ENCODE peak calls at places on chromosomes 4 and X, in ten cellular contexts. One of them, this sample, is unnamed.

GRCh38 chr4:32994956-32995849 is 2275.0 kb downstream of the PCDH7 start:
- DNase-seq in tibial artery: no peak
- DNase-seq in breast epithelium: no peak
- DNase-seq in fibroblast of lung: no peak
- DNase-seq in iPS DF 6.9: no peak
- DNase-seq in lower lobe of right lung: no peak
- DNase-seq in pancreas: no peak
- DNase-seq in lung: no peak
- DNase-seq in PC-3: no peak
- DNase-seq in HAP-1: no peak
- DNase-seq in this sample: no peak

GRCh38 chr4:173252024-173252935 is 81.9 kb downstream of the HMGB2 start:
- DNase-seq in HAP-1: no peak
- DNase-seq in tibial artery: no peak
- DNase-seq in pancreas: peak; percentile 88
- DNase-seq in lung: peak; percentile 33
- DNase-seq in fibroblast of lung: peak; percentile 100
- DNase-seq in lower lobe of right lung: no peak
- DNase-seq in breast epithelium: peak; percentile 45
- DNase-seq in iPS DF 6.9: no peak
- DNase-seq in PC-3: peak; percentile 97
- DNase-seq in this sample: peak; percentile 87

GRCh38 chr4:177064724-177065394 is 244.8 kb upstream of the NEIL3 start:
- DNase-seq in fibroblast of lung: no peak
- DNase-seq in HAP-1: no peak
- DNase-seq in lower lobe of right lung: no peak
- DNase-seq in pancreas: no peak
- DNase-seq in lung: no peak
- DNase-seq in PC-3: no peak
- DNase-seq in breast epithelium: no peak
- DNase-seq in iPS DF 6.9: no peak
- DNase-seq in tibial artery: no peak
- DNase-seq in this sample: no peak

GRCh38 chr4:3284734-3285557 is 7.9 kb upstream of the RGS12 start:
- DNase-seq in fibroblast of lung: no peak
- DNase-seq in tibial artery: no peak
- DNase-seq in iPS DF 6.9: no peak
- DNase-seq in PC-3: no peak
- DNase-seq in lung: no peak
- DNase-seq in HAP-1: no peak
- DNase-seq in breast epithelium: peak; percentile 16
- DNase-seq in pancreas: no peak
- DNase-seq in lower lobe of right lung: no peak
- DNase-seq in this sample: peak; percentile 3

GRCh38 chrX:66050140-66050569 is 10.3 kb upstream of the VSIG4 start:
- DNase-seq in PC-3: no peak
- DNase-seq in tibial artery: no peak
- DNase-seq in lung: no peak
- DNase-seq in breast epithelium: peak; percentile 20
- DNase-seq in HAP-1: no peak
- DNase-seq in pancreas: no peak
- DNase-seq in lower lobe of right lung: no peak
- DNase-seq in iPS DF 6.9: no peak
- DNase-seq in fibroblast of lung: no peak
- DNase-seq in this sample: no peak

GRCh38 chrX:101462892-101463291 is 22.4 kb upstream of the ARMCX4 start:
- DNase-seq in HAP-1: peak; percentile 30
- DNase-seq in breast epithelium: no peak
- DNase-seq in iPS DF 6.9: no peak
- DNase-seq in fibroblast of lung: peak; percentile 12
- DNase-seq in lung: peak; percentile 35
- DNase-seq in PC-3: peak; percentile 63
- DNase-seq in lower lobe of right lung: no peak
- DNase-seq in pancreas: no peak
- DNase-seq in tibial artery: no peak
- DNase-seq in this sample: peak; percentile 45

GRCh38 chr4:152678841-152679240 is 956 bp downstream of the TMEM154 start:
- DNase-seq in fibroblast of lung: no peak
- DNase-seq in lower lobe of right lung: no peak
- DNase-seq in HAP-1: no peak
- DNase-seq in tibial artery: no peak
- DNase-seq in lung: no peak
- DNase-seq in PC-3: no peak
- DNase-seq in breast epithelium: no peak
- DNase-seq in iPS DF 6.9: no peak
- DNase-seq in pancreas: no peak
- DNase-seq in this sample: no peak

GRCh38 chrX:74437530-74437929 is 16.2 kb downstream of the SLC16A2 start:
- DNase-seq in fibroblast of lung: no peak
- DNase-seq in lung: no peak
- DNase-seq in lower lobe of right lung: no peak
- DNase-seq in tibial artery: no peak
- DNase-seq in HAP-1: no peak
- DNase-seq in PC-3: peak; percentile 49
- DNase-seq in breast epithelium: no peak
- DNase-seq in iPS DF 6.9: no peak
- DNase-seq in pancreas: no peak
- DNase-seq in this sample: no peak

GRCh38 chrX:70042399-70043371 is 7.1 kb downstream of the AWAT2 start:
- DNase-seq in tibial artery: no peak
- DNase-seq in lung: no peak
- DNase-seq in pancreas: no peak
- DNase-seq in breast epithelium: peak; percentile 27
- DNase-seq in PC-3: peak; percentile 47
- DNase-seq in iPS DF 6.9: no peak
- DNase-seq in fibroblast of lung: no peak
- DNase-seq in HAP-1: no peak
- DNase-seq in lower lobe of right lung: no peak
- DNase-seq in this sample: no peak

GRCh38 chr4:3098346-3098745 is 23.9 kb downstream of the HTT start:
- DNase-seq in breast epithelium: no peak
- DNase-seq in lower lobe of right lung: no peak
- DNase-seq in pancreas: no peak
- DNase-seq in HAP-1: no peak
- DNase-seq in fibroblast of lung: no peak
- DNase-seq in tibial artery: no peak
- DNase-seq in PC-3: no peak
- DNase-seq in lung: no peak
- DNase-seq in iPS DF 6.9: no peak
- DNase-seq in this sample: no peak

GRCh38 chrX:150200820-150201287 is 162.3 kb upstream of the MAMLD1 start:
- DNase-seq in tibial artery: peak; percentile 88
- DNase-seq in pancreas: peak; percentile 12
- DNase-seq in lower lobe of right lung: peak; percentile 45
- DNase-seq in lung: peak; percentile 48
- DNase-seq in breast epithelium: peak; percentile 65
- DNase-seq in iPS DF 6.9: no peak
- DNase-seq in PC-3: peak; percentile 98
- DNase-seq in HAP-1: no peak
- DNase-seq in fibroblast of lung: peak; percentile 98
- DNase-seq in this sample: peak; percentile 82

GRCh38 chrX:105483011-105483410 is 262.5 kb upstream of the TEX13A start:
- DNase-seq in pancreas: no peak
- DNase-seq in breast epithelium: no peak
- DNase-seq in tibial artery: no peak
- DNase-seq in lung: no peak
- DNase-seq in iPS DF 6.9: no peak
- DNase-seq in HAP-1: no peak
- DNase-seq in lower lobe of right lung: no peak
- DNase-seq in fibroblast of lung: peak; percentile 47
- DNase-seq in PC-3: peak; percentile 64
- DNase-seq in this sample: no peak

GRCh38 chr4:123284166-123284565 is 112.4 kb upstream of the SPRY1 start:
- DNase-seq in tibial artery: no peak
- DNase-seq in lung: no peak
- DNase-seq in lower lobe of right lung: no peak
- DNase-seq in PC-3: no peak
- DNase-seq in iPS DF 6.9: no peak
- DNase-seq in pancreas: no peak
- DNase-seq in fibroblast of lung: peak; percentile 71
- DNase-seq in HAP-1: no peak
- DNase-seq in breast epithelium: no peak
- DNase-seq in this sample: no peak

GRCh38 chrX:38052096-38052495 is 45.7 kb downstream of the SYTL5 start:
- DNase-seq in iPS DF 6.9: no peak
- DNase-seq in pancreas: no peak
- DNase-seq in tibial artery: no peak
- DNase-seq in breast epithelium: no peak
- DNase-seq in lung: no peak
- DNase-seq in PC-3: peak; percentile 84
- DNase-seq in fibroblast of lung: peak; percentile 97
- DNase-seq in lower lobe of right lung: no peak
- DNase-seq in HAP-1: no peak
- DNase-seq in this sample: peak; percentile 68

GRCh38 chr4:186724861-186725419 is 1.3 kb upstream of the FAT1 start:
- DNase-seq in tibial artery: no peak
- DNase-seq in PC-3: no peak
- DNase-seq in pancreas: no peak
- DNase-seq in lung: no peak
- DNase-seq in HAP-1: peak; percentile 32
- DNase-seq in iPS DF 6.9: no peak
- DNase-seq in fibroblast of lung: peak; percentile 50
- DNase-seq in breast epithelium: no peak
- DNase-seq in lower lobe of right lung: no peak
- DNase-seq in this sample: no peak

GRCh38 chr4:29560452-29560851 is 1159.7 kb upstream of the PCDH7 start:
- DNase-seq in PC-3: no peak
- DNase-seq in breast epithelium: no peak
- DNase-seq in lower lobe of right lung: no peak
- DNase-seq in lung: no peak
- DNase-seq in HAP-1: no peak
- DNase-seq in fibroblast of lung: no peak
- DNase-seq in pancreas: no peak
- DNase-seq in iPS DF 6.9: no peak
- DNase-seq in tibial artery: no peak
- DNase-seq in this sample: no peak

GRCh38 chr4:25413261-25413660 is 36.2 kb downstream of the ANAPC4 start:
- DNase-seq in tibial artery: no peak
- DNase-seq in PC-3: no peak
- DNase-seq in HAP-1: no peak
- DNase-seq in breast epithelium: no peak
- DNase-seq in iPS DF 6.9: no peak
- DNase-seq in lung: no peak
- DNase-seq in pancreas: no peak
- DNase-seq in lower lobe of right lung: no peak
- DNase-seq in fibroblast of lung: no peak
- DNase-seq in this sample: no peak
- H3K4me3 ChIP-seq in tibial artery: no peak overlapping the region
- H3K4me3 ChIP-seq in PC-3: no peak overlapping the region
- H3K4me3 ChIP-seq in HAP-1: no peak overlapping the region
- H3K4me3 ChIP-seq in breast epithelium: no peak overlapping the region
- H3K4me3 ChIP-seq in iPS DF 6.9: no peak overlapping the region
- H3K4me3 ChIP-seq in lung: no peak overlapping the region
- H3K4me3 ChIP-seq in pancreas: no peak overlapping the region
- H3K4me3 ChIP-seq in lower lobe of right lung: no peak overlapping the region
- H3K4me3 ChIP-seq in fibroblast of lung: no peak overlapping the region
- H3K4me3 ChIP-seq in this sample: no peak overlapping the region

GRCh38 chrX:136488706-136489105 is 959 bp downstream of the BRS3 start:
- DNase-seq in tibial artery: no peak
- DNase-seq in lower lobe of right lung: no peak
- DNase-seq in breast epithelium: no peak
- DNase-seq in pancreas: no peak
- DNase-seq in iPS DF 6.9: no peak
- DNase-seq in fibroblast of lung: no peak
- DNase-seq in lung: no peak
- DNase-seq in HAP-1: no peak
- DNase-seq in PC-3: peak; percentile 42
- DNase-seq in this sample: no peak
- H3K27me3 ChIP-seq in tibial artery: peaks cover 5% of the 10 kb centered on the region
- H3K27me3 ChIP-seq in lower lobe of right lung: peaks cover 3% of the 10 kb centered on the region
- H3K27me3 ChIP-seq in breast epithelium: no peaks in the 10 kb centered on the region
- H3K27me3 ChIP-seq in pancreas: no peaks in the 10 kb centered on the region
- H3K27me3 ChIP-seq in iPS DF 6.9: no peaks in the 10 kb centered on the region
- H3K27me3 ChIP-seq in fibroblast of lung: no peaks in the 10 kb centered on the region
- H3K27me3 ChIP-seq in lung: peaks cover 4% of the 10 kb centered on the region
- H3K27me3 ChIP-seq in HAP-1: peaks cover 38% of the 10 kb centered on the region
- H3K27me3 ChIP-seq in PC-3: no peaks in the 10 kb centered on the region
- H3K27me3 ChIP-seq in this sample: peaks cover 6% of the 10 kb centered on the region

DNA sequence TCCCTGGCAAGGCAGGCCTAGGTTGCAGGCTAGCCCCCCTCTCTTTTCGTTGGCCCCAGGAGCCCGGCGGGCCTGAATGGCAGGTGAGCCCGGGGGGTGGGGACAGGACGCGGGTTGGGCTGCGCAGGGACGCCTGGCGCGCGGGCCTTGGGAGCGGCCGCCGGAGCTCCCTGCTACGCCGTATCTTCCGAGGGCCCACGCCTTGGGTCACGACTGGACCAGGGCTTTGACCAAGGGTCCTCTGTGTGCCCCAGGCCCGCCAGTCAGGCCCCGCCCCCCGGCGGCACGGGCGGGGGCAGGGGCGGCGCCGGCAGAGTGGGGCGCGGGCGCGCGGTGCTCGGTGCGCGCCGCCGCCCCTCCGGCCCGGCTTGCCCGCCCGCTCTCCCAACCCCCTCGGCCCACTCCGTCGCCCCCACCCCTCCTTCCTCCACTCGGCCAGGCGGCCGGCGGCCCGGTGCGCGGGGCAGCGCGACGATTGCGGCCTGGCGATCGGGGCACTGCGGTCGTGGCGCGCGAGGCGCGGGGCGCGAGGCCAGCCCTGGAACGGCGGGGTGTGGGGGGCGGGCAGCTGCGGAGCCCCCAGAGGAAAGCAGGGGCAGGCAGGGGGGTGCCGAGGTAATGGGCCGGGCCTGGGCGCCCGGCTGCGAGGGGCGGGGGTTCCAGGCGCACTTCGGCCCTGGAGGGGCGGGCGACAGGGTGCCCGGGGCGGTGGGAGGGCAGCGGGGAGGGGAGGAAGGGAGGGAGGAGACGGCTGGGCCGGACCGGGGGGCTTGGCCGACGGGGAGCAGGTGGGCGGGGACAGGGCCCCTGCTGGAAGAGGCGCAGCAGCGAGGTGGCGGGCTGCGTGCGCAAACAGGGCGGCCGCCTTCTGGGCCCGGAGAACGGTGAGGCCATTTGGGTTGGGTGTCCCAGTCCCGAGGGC is at the start of gene PRRG3:
- DNase-seq in breast epithelium: no peak
- DNase-seq in fibroblast of lung: no peak
- DNase-seq in HAP-1: no peak
- DNase-seq in lung: no peak
- DNase-seq in PC-3: no peak
- DNase-seq in iPS DF 6.9: no peak
- DNase-seq in pancreas: no peak
- DNase-seq in tibial artery: no peak
- DNase-seq in lower lobe of right lung: no peak
- DNase-seq in this sample: no peak
- H3K4me3 ChIP-seq in breast epithelium: peak within 1 kb of the TSS; percentile 31
- H3K4me3 ChIP-seq in fibroblast of lung: no peak within 1 kb of the TSS
- H3K4me3 ChIP-seq in HAP-1: no peak within 1 kb of the TSS
- H3K4me3 ChIP-seq in lung: no peak within 1 kb of the TSS
- H3K4me3 ChIP-seq in PC-3: no peak within 1 kb of the TSS
- H3K4me3 ChIP-seq in iPS DF 6.9: peak within 1 kb of the TSS; percentile 76
- H3K4me3 ChIP-seq in pancreas: no peak within 1 kb of the TSS
- H3K4me3 ChIP-seq in tibial artery: no peak within 1 kb of the TSS
- H3K4me3 ChIP-seq in lower lobe of right lung: peak within 1 kb of the TSS; percentile 28
- H3K4me3 ChIP-seq in this sample: no peak within 1 kb of the TSS

DNA sequence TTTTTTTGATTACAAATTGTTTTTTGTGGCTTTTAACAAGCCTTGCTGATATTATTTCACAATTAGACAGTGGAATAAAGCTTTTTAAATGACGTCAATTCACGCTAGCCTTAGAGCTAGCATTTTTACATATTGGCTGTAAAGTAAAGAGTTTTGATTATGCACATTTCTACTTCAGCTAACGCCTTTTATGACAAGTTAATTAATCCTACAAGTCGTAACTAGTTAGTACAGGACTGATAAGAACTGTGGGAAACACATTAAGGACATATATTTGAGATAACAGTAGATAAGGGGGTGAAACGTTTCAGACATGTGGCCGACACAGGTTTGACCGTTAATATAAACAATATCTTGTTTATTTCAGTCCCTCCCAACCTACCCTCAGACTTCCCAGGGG is 95.7 kb upstream of the ATXN3L start:
- DNase-seq in HAP-1: no peak
- DNase-seq in iPS DF 6.9: no peak
- DNase-seq in tibial artery: no peak
- DNase-seq in lower lobe of right lung: no peak
- DNase-seq in pancreas: no peak
- DNase-seq in PC-3: no peak
- DNase-seq in fibroblast of lung: no peak
- DNase-seq in breast epithelium: no peak
- DNase-seq in lung: no peak
- DNase-seq in this sample: no peak
- H3K27me3 ChIP-seq in HAP-1: no peaks in the 10 kb centered on the region
- H3K27me3 ChIP-seq in iPS DF 6.9: no peaks in the 10 kb centered on the region
- H3K27me3 ChIP-seq in tibial artery: no peaks in the 10 kb centered on the region
- H3K27me3 ChIP-seq in lower lobe of right lung: no peaks in the 10 kb centered on the region
- H3K27me3 ChIP-seq in pancreas: no peaks in the 10 kb centered on the region
- H3K27me3 ChIP-seq in PC-3: no peaks in the 10 kb centered on the region
- H3K27me3 ChIP-seq in fibroblast of lung: no peaks in the 10 kb centered on the region
- H3K27me3 ChIP-seq in breast epithelium: no peaks in the 10 kb centered on the region
- H3K27me3 ChIP-seq in lung: no peaks in the 10 kb centered on the region
- H3K27me3 ChIP-seq in this sample: no peaks in the 10 kb centered on the region